ENCODE peak calls at places on chromosomes 3 and 15, in seven cellular contexts. One of them, this sample, is unnamed.
A peak's percentile ranks its signal among the peaks of the same experiment; 100 is the strongest.

GRCh38 chr3:127195417-127195816 is 2.5 kb downstream of the PRR23E start:
- DNase-seq in GM12878: no peak
- DNase-seq in Panc1: no peak
- DNase-seq in thyroid gland: no peak
- DNase-seq in HCT116: no peak
- DNase-seq in WTC11: no peak
- DNase-seq in CD4-positive, alpha-beta T cell: no peak
- DNase-seq in this sample: no peak

GRCh38 chr15:90126457-90127435 is 24.5 kb upstream of the IDH2 start:
- DNase-seq in GM12878: no peak
- DNase-seq in thyroid gland: no peak
- DNase-seq in HCT116: no peak
- DNase-seq in CD4-positive, alpha-beta T cell: no peak
- DNase-seq in WTC11: peak; percentile 83
- DNase-seq in Panc1: no peak
- DNase-seq in this sample: peak; percentile 52

GRCh38 chr3:185069583-185070030 is 83.3 kb downstream of the C3orf70 start:
- DNase-seq in Panc1: no peak
- DNase-seq in HCT116: no peak
- DNase-seq in thyroid gland: no peak
- DNase-seq in WTC11: peak; percentile 88
- DNase-seq in CD4-positive, alpha-beta T cell: no peak
- DNase-seq in GM12878: no peak
- DNase-seq in this sample: no peak

GRCh38 chr3:53083496-53083895 is 37.6 kb upstream of the SFMBT1 start:
- DNase-seq in WTC11: no peak
- DNase-seq in CD4-positive, alpha-beta T cell: no peak
- DNase-seq in HCT116: no peak
- DNase-seq in thyroid gland: no peak
- DNase-seq in Panc1: no peak
- DNase-seq in GM12878: no peak
- DNase-seq in this sample: no peak

GRCh38 chr15:68150186-68150585 is 54.9 kb downstream of the CALML4 start:
- DNase-seq in GM12878: no peak
- DNase-seq in Panc1: no peak
- DNase-seq in HCT116: no peak
- DNase-seq in WTC11: no peak
- DNase-seq in CD4-positive, alpha-beta T cell: no peak
- DNase-seq in thyroid gland: no peak
- DNase-seq in this sample: no peak

GRCh38 chr15:67049351-67050044 is 15.9 kb upstream of the SMAD3 start:
- DNase-seq in thyroid gland: no peak
- DNase-seq in GM12878: no peak
- DNase-seq in Panc1: no peak
- DNase-seq in CD4-positive, alpha-beta T cell: no peak
- DNase-seq in HCT116: no peak
- DNase-seq in WTC11: no peak
- DNase-seq in this sample: no peak

GRCh38 chr15:90638241-90638691 is 78.9 kb upstream of the BLM start:
- DNase-seq in CD4-positive, alpha-beta T cell: no peak
- DNase-seq in Panc1: no peak
- DNase-seq in HCT116: no peak
- DNase-seq in thyroid gland: no peak
- DNase-seq in GM12878: no peak
- DNase-seq in WTC11: no peak
- DNase-seq in this sample: no peak

GRCh38 chr3:55498520-55498919 is 11.4 kb upstream of the WNT5A start:
- DNase-seq in HCT116: no peak
- DNase-seq in GM12878: no peak
- DNase-seq in thyroid gland: no peak
- DNase-seq in Panc1: no peak
- DNase-seq in CD4-positive, alpha-beta T cell: no peak
- DNase-seq in WTC11: no peak
- DNase-seq in this sample: no peak

GRCh38 chr3:14461748-14462324 is 59.4 kb downstream of the SLC6A6 start:
- DNase-seq in CD4-positive, alpha-beta T cell: peak; percentile 14
- DNase-seq in Panc1: no peak
- DNase-seq in GM12878: no peak
- DNase-seq in thyroid gland: peak; percentile 34
- DNase-seq in WTC11: peak; percentile 58
- DNase-seq in HCT116: peak; percentile 32
- DNase-seq in this sample: peak; percentile 71

DNA sequence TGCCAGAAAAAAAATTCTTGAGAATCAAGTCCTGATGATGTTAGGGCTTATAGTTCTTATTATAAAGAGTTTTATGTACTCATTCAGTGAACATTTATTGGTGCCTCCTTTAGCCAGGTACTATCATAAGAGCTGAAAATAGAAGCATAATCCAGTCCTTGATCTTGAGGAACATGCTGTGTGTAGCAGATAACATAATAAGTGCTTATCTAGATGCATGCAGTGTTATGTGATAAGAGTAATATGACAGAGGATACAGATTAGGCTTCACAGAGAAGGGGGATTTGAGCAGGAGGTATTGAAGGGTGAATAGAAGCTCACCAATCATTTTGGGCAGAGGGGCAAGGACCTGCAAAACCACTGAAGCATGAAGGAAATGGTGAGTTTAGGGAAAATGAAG is 1.1 kb downstream of the CCR2 start:
- DNase-seq in thyroid gland: no peak
- DNase-seq in CD4-positive, alpha-beta T cell: no peak
- DNase-seq in HCT116: no peak
- DNase-seq in WTC11: no peak
- DNase-seq in GM12878: no peak
- DNase-seq in Panc1: no peak
- DNase-seq in this sample: no peak
- TF ChIP-seq CTCF in thyroid gland: no peak
- TF ChIP-seq CTCF in CD4-positive, alpha-beta T cell: no peak
- TF ChIP-seq CTCF in HCT116: no peak
- TF ChIP-seq CTCF in WTC11: no peak
- TF ChIP-seq CTCF in GM12878: no peak
- TF ChIP-seq CTCF in Panc1: no peak
- TF ChIP-seq CTCF in this sample: no peak

GRCh38 chr15:72781621-72782020 is 1.9 kb downstream of the ADPGK start:
- DNase-seq in GM12878: no peak
- DNase-seq in WTC11: no peak
- DNase-seq in thyroid gland: no peak
- DNase-seq in CD4-positive, alpha-beta T cell: no peak
- DNase-seq in HCT116: no peak
- DNase-seq in Panc1: no peak
- DNase-seq in this sample: no peak

GRCh38 chr15:72783563-72784232 is at the start of gene ADPGK:
- DNase-seq in GM12878: peak; percentile 70
- DNase-seq in thyroid gland: peak; percentile 93
- DNase-seq in CD4-positive, alpha-beta T cell: peak; percentile 96
- DNase-seq in WTC11: peak; percentile 88
- DNase-seq in HCT116: peak; percentile 78
- DNase-seq in Panc1: peak; percentile 28
- DNase-seq in this sample: peak; percentile 95

GRCh38 chr15:72784233-72784876 is 797 bp upstream of the ADPGK start:
- DNase-seq in WTC11: no peak
- DNase-seq in thyroid gland: no peak
- DNase-seq in CD4-positive, alpha-beta T cell: no peak
- DNase-seq in GM12878: peak; percentile 43
- DNase-seq in Panc1: peak; percentile 36
- DNase-seq in HCT116: peak; percentile 59
- DNase-seq in this sample: no peak

GRCh38 chr15:72782274-72782992 is 1.1 kb downstream of the ADPGK start:
- DNase-seq in Panc1: no peak
- DNase-seq in WTC11: no peak
- DNase-seq in GM12878: no peak
- DNase-seq in thyroid gland: no peak
- DNase-seq in HCT116: no peak
- DNase-seq in CD4-positive, alpha-beta T cell: no peak
- DNase-seq in this sample: no peak

GRCh38 chr15:72782993-72783562 is 480 bp downstream of the ADPGK start:
- DNase-seq in GM12878: peak; percentile 43
- DNase-seq in Panc1: no peak
- DNase-seq in thyroid gland: no peak
- DNase-seq in WTC11: no peak
- DNase-seq in HCT116: no peak
- DNase-seq in CD4-positive, alpha-beta T cell: no peak
- DNase-seq in this sample: no peak
- TF ChIP-seq CTCF in GM12878: no peak
- TF ChIP-seq CTCF in Panc1: no peak
- TF ChIP-seq CTCF in thyroid gland: no peak
- TF ChIP-seq CTCF in WTC11: no peak
- TF ChIP-seq CTCF in HCT116: no peak
- TF ChIP-seq CTCF in CD4-positive, alpha-beta T cell: no peak
- TF ChIP-seq CTCF in this sample: peak; percentile 41

GRCh38 chr15:41848595-41848994 is 9.9 kb downstream of the PLA2G4B start:
- DNase-seq in GM12878: no peak
- DNase-seq in Panc1: no peak
- DNase-seq in HCT116: no peak
- DNase-seq in WTC11: no peak
- DNase-seq in CD4-positive, alpha-beta T cell: no peak
- DNase-seq in thyroid gland: no peak
- DNase-seq in this sample: no peak

GRCh38 chr15:41850482-41851166 is 12.0 kb downstream of the PLA2G4B start:
- DNase-seq in CD4-positive, alpha-beta T cell: no peak
- DNase-seq in HCT116: no peak
- DNase-seq in thyroid gland: no peak
- DNase-seq in WTC11: no peak
- DNase-seq in Panc1: no peak
- DNase-seq in GM12878: no peak
- DNase-seq in this sample: no peak

GRCh38 chr15:41849204-41849603 is 10.6 kb downstream of the PLA2G4B start:
- DNase-seq in WTC11: no peak
- DNase-seq in Panc1: no peak
- DNase-seq in HCT116: no peak
- DNase-seq in CD4-positive, alpha-beta T cell: no peak
- DNase-seq in GM12878: no peak
- DNase-seq in thyroid gland: no peak
- DNase-seq in this sample: no peak

GRCh38 chr15:41851167-41851523 is 12.5 kb downstream of the PLA2G4B start:
- DNase-seq in HCT116: no peak
- DNase-seq in thyroid gland: peak; percentile 37
- DNase-seq in GM12878: no peak
- DNase-seq in WTC11: no peak
- DNase-seq in Panc1: no peak
- DNase-seq in CD4-positive, alpha-beta T cell: no peak
- DNase-seq in this sample: no peak

GRCh38 chr15:41849861-41850260 is 11.2 kb downstream of the PLA2G4B start:
- DNase-seq in CD4-positive, alpha-beta T cell: no peak
- DNase-seq in GM12878: no peak
- DNase-seq in thyroid gland: peak; percentile 80
- DNase-seq in HCT116: no peak
- DNase-seq in WTC11: no peak
- DNase-seq in Panc1: no peak
- DNase-seq in this sample: no peak
- TF ChIP-seq CTCF in CD4-positive, alpha-beta T cell: no peak
- TF ChIP-seq CTCF in GM12878: no peak
- TF ChIP-seq CTCF in thyroid gland: no peak
- TF ChIP-seq CTCF in HCT116: no peak
- TF ChIP-seq CTCF in WTC11: no peak
- TF ChIP-seq CTCF in Panc1: no peak
- TF ChIP-seq CTCF in this sample: no peak

GRCh38 chr15:70584838-70585706 is 178.3 kb downstream of the UACA start:
- DNase-seq in GM12878: no peak
- DNase-seq in WTC11: peak; percentile 84
- DNase-seq in thyroid gland: no peak
- DNase-seq in Panc1: peak; percentile 8
- DNase-seq in HCT116: peak; percentile 38
- DNase-seq in CD4-positive, alpha-beta T cell: peak; percentile 43
- DNase-seq in this sample: no peak
- TF ChIP-seq CTCF in GM12878: no peak
- TF ChIP-seq CTCF in WTC11: peak; percentile 65
- TF ChIP-seq CTCF in thyroid gland: peak; percentile 27
- TF ChIP-seq CTCF in Panc1: peak; percentile 94
- TF ChIP-seq CTCF in HCT116: peak; percentile 30
- TF ChIP-seq CTCF in CD4-positive, alpha-beta T cell: peak; percentile 76
- TF ChIP-seq CTCF in this sample: peak; percentile 81

GRCh38 chr3:141366285-141367037 is 1.8 kb upstream of the ZBTB38 start:
- DNase-seq in HCT116: peak; percentile 33
- DNase-seq in thyroid gland: peak; percentile 90
- DNase-seq in CD4-positive, alpha-beta T cell: no peak
- DNase-seq in WTC11: no peak
- DNase-seq in Panc1: no peak
- DNase-seq in GM12878: no peak
- DNase-seq in this sample: no peak
- TF ChIP-seq CTCF in HCT116: no peak
- TF ChIP-seq CTCF in thyroid gland: no peak
- TF ChIP-seq CTCF in CD4-positive, alpha-beta T cell: no peak
- TF ChIP-seq CTCF in WTC11: no peak
- TF ChIP-seq CTCF in Panc1: no peak
- TF ChIP-seq CTCF in GM12878: no peak
- TF ChIP-seq CTCF in this sample: no peak

GRCh38 chr3:67848299-67848698 is 193.9 kb upstream of the SUCLG2 start:
- DNase-seq in WTC11: no peak
- DNase-seq in Panc1: no peak
- DNase-seq in GM12878: no peak
- DNase-seq in HCT116: no peak
- DNase-seq in thyroid gland: no peak
- DNase-seq in CD4-positive, alpha-beta T cell: no peak
- DNase-seq in this sample: no peak
- TF ChIP-seq CTCF in WTC11: no peak
- TF ChIP-seq CTCF in Panc1: no peak
- TF ChIP-seq CTCF in GM12878: no peak
- TF ChIP-seq CTCF in HCT116: no peak
- TF ChIP-seq CTCF in thyroid gland: no peak
- TF ChIP-seq CTCF in CD4-positive, alpha-beta T cell: no peak
- TF ChIP-seq CTCF in this sample: no peak

DNA sequence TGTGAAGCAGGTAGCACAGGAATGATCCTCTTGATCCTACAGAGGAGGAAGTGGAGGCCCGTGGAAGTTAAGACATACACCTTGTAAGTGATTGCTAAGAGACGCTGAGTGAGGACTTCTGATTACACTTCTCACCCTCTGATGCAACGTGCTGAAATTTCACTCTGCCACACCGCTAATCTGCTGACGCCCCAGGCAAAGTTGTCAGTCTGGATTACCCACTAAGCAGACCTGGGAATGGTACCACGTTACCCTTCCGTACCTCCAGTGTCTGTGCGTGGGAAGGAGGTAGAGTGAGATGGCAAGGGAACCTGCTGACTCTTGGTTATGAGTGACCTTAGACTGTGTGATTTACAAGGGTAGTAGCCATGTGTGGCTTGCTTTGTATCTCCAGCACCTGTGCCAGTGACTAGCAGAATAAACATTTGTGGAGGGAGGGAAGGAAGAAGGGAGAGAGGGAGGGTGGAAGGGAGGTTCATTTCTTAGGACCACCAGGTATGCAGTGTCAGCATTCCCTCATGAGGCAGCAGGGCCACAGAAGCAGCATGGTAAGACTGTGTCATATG is 115.0 kb downstream of the ALDH1A2 start:
- DNase-seq in thyroid gland: no peak
- DNase-seq in CD4-positive, alpha-beta T cell: no peak
- DNase-seq in GM12878: no peak
- DNase-seq in Panc1: no peak
- DNase-seq in WTC11: no peak
- DNase-seq in HCT116: peak; percentile 31
- DNase-seq in this sample: no peak
- TF ChIP-seq CTCF in thyroid gland: no peak
- TF ChIP-seq CTCF in CD4-positive, alpha-beta T cell: no peak
- TF ChIP-seq CTCF in GM12878: no peak
- TF ChIP-seq CTCF in Panc1: no peak
- TF ChIP-seq CTCF in WTC11: no peak
- TF ChIP-seq CTCF in HCT116: no peak
- TF ChIP-seq CTCF in this sample: no peak

DNA sequence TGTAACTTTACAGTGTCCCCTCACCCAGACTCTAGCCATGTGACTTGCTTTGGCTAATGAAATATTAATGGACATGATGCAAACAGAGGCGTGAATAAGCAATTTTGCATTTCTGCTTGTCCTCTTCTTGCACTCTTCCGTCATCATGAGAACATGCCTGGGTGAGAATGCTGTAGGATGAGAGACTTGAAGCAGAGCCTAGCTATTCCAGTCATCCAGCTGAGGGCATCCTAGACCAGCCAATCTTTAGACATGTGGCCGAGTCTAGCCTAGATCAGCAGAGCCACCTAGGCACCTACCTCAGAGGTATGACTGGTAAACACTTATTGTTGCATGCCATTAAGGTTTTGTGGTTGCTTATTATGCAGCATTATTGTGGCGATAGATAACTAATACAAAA is 450.5 kb upstream of the AZI2 start:
- DNase-seq in GM12878: no peak
- DNase-seq in CD4-positive, alpha-beta T cell: no peak
- DNase-seq in thyroid gland: no peak
- DNase-seq in HCT116: peak; percentile 4
- DNase-seq in WTC11: no peak
- DNase-seq in Panc1: no peak
- DNase-seq in this sample: no peak
- TF ChIP-seq CTCF in GM12878: no peak
- TF ChIP-seq CTCF in CD4-positive, alpha-beta T cell: no peak
- TF ChIP-seq CTCF in thyroid gland: no peak
- TF ChIP-seq CTCF in HCT116: no peak
- TF ChIP-seq CTCF in WTC11: no peak
- TF ChIP-seq CTCF in Panc1: no peak
- TF ChIP-seq CTCF in this sample: no peak

This sample was measured in chondrocyte.